ENCODE peak calls at places on chromosomes 11 and 22, in seven cellular contexts. J is colonic mucosa, S is uterus, R is ovary, X is tibial nerve, Z is fibroblast of lung, P is AG09309. E is an unnamed sample.

GRCh38 chr11:73980001-73980960 is 2.4 kb downstream of the UCP2 start:
- DNase-seq in J (peak; percentile 83), S (no peak), R (no peak), X (no peak), Z (peak; percentile 17), P (no peak), E (peak; percentile 94)

GRCh38 chr22:38871360-38872171 is 450 bp downstream of the CBX6 start:
- DNase-seq in J (no peak), S (no peak), R (peak; percentile 63), X (no peak), Z (no peak), P (no peak), E (no peak)

GRCh38 chr11:60485987-60486386 is 6.6 kb upstream of the MS4A12 start:
- DNase-seq in J (peak; percentile 47), S (no peak), R (no peak), X (peak; percentile 8), Z (no peak), P (no peak), E (peak; percentile 94)

GRCh38 chr11:1368966-1369365 is 20.8 kb upstream of the BRSK2 start:
- DNase-seq in J (no peak), S (no peak), R (no peak), X (no peak), Z (no peak), P (no peak), E (no peak)

GRCh38 chr11:11636671-11637070 is 14.9 kb upstream of the GALNT18 start:
- DNase-seq in J (no peak), S (no peak), R (no peak), X (no peak), Z (no peak), P (no peak), E (no peak)

GRCh38 chr11:123543796-123544195 is 110.6 kb downstream of the SCN3B start:
- DNase-seq in J (no peak), S (no peak), R (no peak), X (no peak), Z (peak; percentile 42), P (peak; percentile 80), E (no peak)

GRCh38 chr22:43384863-43385262 is 27.0 kb upstream of the MPPED1 start:
- DNase-seq in J (no peak), S (no peak), R (no peak), X (no peak), Z (no peak), P (no peak), E (no peak)

GRCh38 chr11:125173556-125173955 is 9.0 kb downstream of the PKNOX2 start:
- DNase-seq in J (no peak), S (no peak), R (no peak), X (no peak), Z (no peak), P (no peak), E (no peak)

GRCh38 chr22:47043835-47044721 is 281.6 kb downstream of the TBC1D22A start:
- DNase-seq in J (peak; percentile 86), S (no peak), R (no peak), X (no peak), Z (peak; percentile 46), P (no peak), E (no peak)

GRCh38 chr22:23696326-23696851 is 5.6 kb downstream of the RGL4 start:
- DNase-seq in J (no peak), S (no peak), R (peak; percentile 28), X (no peak), Z (no peak), P (no peak), E (peak; percentile 85)

GRCh38 chr11:88555018-88555828 is 217.7 kb upstream of the CTSC start:
- DNase-seq in J (no peak), S (peak; percentile 22), R (no peak), X (peak; percentile 74), Z (peak; percentile 99), P (peak; percentile 100), E (no peak)

GRCh38 chr11:35111171-35112055 is 27.6 kb upstream of the CD44 start:
- DNase-seq in J (peak; percentile 41), S (no peak), R (no peak), X (no peak), Z (peak; percentile 85), P (peak; percentile 75), E (no peak)

GRCh38 chr11:132632641-132633124 is 899.6 kb downstream of the OPCML start:
- DNase-seq in J (no peak), S (no peak), R (no peak), X (no peak), Z (peak; percentile 96), P (peak; percentile 86), E (peak; percentile 2)

DNA sequence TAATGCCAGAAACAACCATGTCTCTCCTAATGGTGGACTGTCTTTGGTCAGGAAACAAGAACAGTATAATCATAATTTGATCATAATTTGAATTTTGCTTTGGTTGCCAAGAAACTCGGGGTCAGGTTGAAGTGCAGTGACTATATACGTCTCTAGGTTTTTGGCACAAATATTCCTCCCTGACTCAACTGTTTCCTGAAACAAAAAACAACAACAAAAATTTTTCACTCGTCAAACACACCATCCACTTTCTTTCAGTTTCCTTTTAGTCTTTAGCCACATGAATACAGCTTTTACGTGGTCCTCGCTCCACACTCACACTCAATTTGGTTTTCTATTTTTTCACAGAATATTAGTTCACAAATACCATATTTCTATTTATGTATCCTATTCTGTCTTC is 5.4 kb upstream of the FBLN1 start:
- DNase-seq in J (no peak), S (no peak), R (no peak), X (no peak), Z (peak; percentile 61), P (no peak), E (no peak)
- H3K4me3 ChIP-seq in J (no peak overlapping the region), S (no peak overlapping the region), R (no peak overlapping the region), X (no peak overlapping the region), Z (no peak overlapping the region), P (no peak overlapping the region), E (no peak overlapping the region)

DNA sequence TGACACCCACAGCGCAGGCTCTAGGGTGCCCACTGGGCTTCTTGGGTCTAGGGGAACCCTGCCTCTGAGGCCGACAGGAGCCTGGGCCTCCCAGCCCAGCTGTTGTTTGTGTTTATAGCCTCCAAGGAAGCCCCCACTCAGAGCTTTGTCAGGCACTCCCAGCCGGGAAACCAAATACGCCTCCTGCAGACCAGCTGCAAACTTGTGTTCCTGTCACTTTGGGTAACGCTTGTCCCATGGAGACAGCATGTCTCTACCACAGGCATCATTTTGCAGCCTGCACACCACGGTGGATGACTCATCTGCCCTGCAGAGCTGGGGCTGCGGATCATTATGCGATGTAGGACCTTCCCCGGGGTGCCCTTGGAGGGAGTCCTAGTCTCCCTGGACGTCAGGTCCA is 40.6 kb upstream of the CRYBB3 start:
- DNase-seq in J (no peak), S (no peak), R (no peak), X (no peak), Z (no peak), P (no peak), E (no peak)
- TF ChIP-seq CTCF in J (no peak), S (no peak), R (no peak), X (no peak), Z (no peak), P (no peak), E (no peak)

DNA sequence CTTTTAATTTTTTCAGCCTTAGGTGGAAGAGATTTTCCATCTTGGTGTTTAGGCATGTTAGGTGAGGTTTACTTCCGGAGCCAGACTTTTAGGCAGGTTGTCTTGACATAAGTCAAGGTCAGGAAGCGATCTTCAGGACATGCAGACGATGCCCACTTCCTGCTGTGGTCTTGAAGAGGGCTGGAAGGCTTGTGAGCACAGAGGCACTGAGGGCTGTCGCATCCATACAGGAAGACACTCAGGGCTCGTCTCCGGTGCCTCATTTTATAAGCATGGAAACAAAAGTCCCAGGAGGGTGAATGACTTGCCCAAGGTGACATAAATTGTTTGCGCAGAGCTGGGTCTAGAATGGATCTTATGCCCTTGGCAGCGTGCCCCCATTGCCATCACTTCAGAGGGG is 30.8 kb downstream of the MARK2 start:
- DNase-seq in J (no peak), S (no peak), R (no peak), X (no peak), Z (no peak), P (no peak), E (peak; percentile 65)
- H3K4me3 ChIP-seq in J (no peak overlapping the region), S (no peak overlapping the region), R (no peak overlapping the region), X (no peak overlapping the region), Z (no peak overlapping the region), P (no peak overlapping the region), E (no peak overlapping the region)

GRCh38 chr11:8621147-8621546 is 27.1 kb upstream of the STK33 start:
- DNase-seq in J (no peak), S (no peak), R (no peak), X (no peak), Z (no peak), P (no peak), E (no peak)
- TF ChIP-seq CTCF in J (no peak), S (no peak), R (no peak), X (no peak), Z (no peak), P (no peak), E (no peak)

DNA sequence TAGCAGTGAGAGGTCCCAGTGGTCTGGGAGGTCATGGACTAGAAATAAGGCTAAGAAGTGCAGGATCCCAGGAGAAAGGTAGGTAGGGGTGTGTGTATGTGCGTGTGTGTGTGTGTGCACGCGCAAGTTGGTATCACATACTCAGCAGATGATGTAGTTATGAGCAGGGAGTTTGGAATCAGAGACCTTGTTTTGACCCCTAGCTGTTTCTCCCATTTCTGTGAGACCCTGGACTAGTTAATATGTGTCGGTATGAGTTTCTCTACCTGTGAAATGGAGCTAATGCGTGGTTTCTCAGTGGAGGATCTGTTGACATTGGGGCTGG is 1.3 kb downstream of the SERPING1 start:
- DNase-seq in J (no peak), S (peak; percentile 42), R (no peak), X (no peak), Z (peak; percentile 51), P (no peak), E (no peak)
- H3K4me3 ChIP-seq in J (peak overlapping the region; percentile 23), S (peak overlapping the region; percentile 84), R (peak overlapping the region; percentile 60), X (peak overlapping the region; percentile 75), Z (peak overlapping the region; percentile 36), P (no peak overlapping the region), E (no peak overlapping the region)

GRCh38 chr11:6400431-6401345 is 10.4 kb downstream of the SMPD1 start:
- DNase-seq in J (no peak), S (no peak), R (no peak), X (no peak), Z (no peak), P (no peak), E (no peak)

GRCh38 chr11:6403539-6403938 is 13.3 kb downstream of the SMPD1 start:
- DNase-seq in J (no peak), S (no peak), R (no peak), X (no peak), Z (no peak), P (no peak), E (no peak)

GRCh38 chr11:6402561-6402981 is 12.3 kb downstream of the SMPD1 start:
- DNase-seq in J (peak; percentile 44), S (no peak), R (no peak), X (no peak), Z (no peak), P (no peak), E (peak; percentile 89)

GRCh38 chr11:6401439-6401838 is 11.2 kb downstream of the SMPD1 start:
- DNase-seq in J (no peak), S (no peak), R (no peak), X (no peak), Z (no peak), P (no peak), E (no peak)

GRCh38 chr11:6402061-6402470 is 11.8 kb downstream of the SMPD1 start:
- DNase-seq in J (no peak), S (no peak), R (no peak), X (no peak), Z (no peak), P (no peak), E (peak; percentile 45)
- TF ChIP-seq CTCF in J (no peak), S (no peak), R (no peak), X (no peak), Z (no peak), P (no peak), E (no peak)

E was measured in GM12865.